ENCODE peak calls at places on chromosomes 5 and 9, in seven cellular contexts. L, Y, P, E, D, H and R are unnamed samples.

GRCh38 chr5:125154321-125154811 is 407.9 kb upstream of the ZNF608 start:
- DNase-seq in Y (no peak), D (no peak), L (no peak), H (no peak), E (no peak), P (peak), R (no peak)

GRCh38 chr9:21056931-21057330 is 20.8 kb downstream of the IFNB1 start:
- DNase-seq in Y (no peak), H (no peak), D (peak), P (peak), E (peak), L (no peak), R (no peak)

GRCh38 chr5:111513175-111513520 is 813 bp upstream of the STARD4 start:
- DNase-seq in H (no peak), D (peak), L (no peak), P (no peak), Y (no peak), E (no peak), R (no peak)

GRCh38 chr5:131281133-131281867 is 17.4 kb downstream of the CDC42SE2 start:
- DNase-seq in P (no peak), Y (no peak), D (no peak), E (no peak), H (no peak), L (peak), R (no peak)

GRCh38 chr9:82170871-82171270 is 182.3 kb downstream of the SPATA31D1 start:
- DNase-seq in H (no peak), L (no peak), D (no peak), Y (no peak), E (no peak), P (peak), R (no peak)

GRCh38 chr5:110815916-110816605 is 77.3 kb downstream of the SLC25A46 start:
- DNase-seq in P (no peak), D (no peak), Y (peak), L (no peak), E (peak), H (no peak), R (no peak)

GRCh38 chr9:106862115-106862945 is 636 bp upstream of the ZNF462 start:
- DNase-seq in Y (peak), P (peak), L (peak), H (peak), D (peak), E (no peak), R (no peak)

GRCh38 chr9:136107155-136107952 is 11.3 kb downstream of the TMEM250 start:
- DNase-seq in L (peak), Y (peak), E (peak), D (no peak), P (no peak), H (no peak), R (no peak)

GRCh38 chr5:27048507-27048906 is 10.1 kb upstream of the CDH9 start:
- DNase-seq in P (no peak), H (no peak), Y (no peak), D (no peak), E (no peak), L (no peak), R (no peak)

GRCh38 chr5:432928-433791 is 9.8 kb upstream of the EXOC3 start:
- DNase-seq in E (no peak), L (no peak), H (no peak), D (no peak), Y (no peak), P (no peak), R (no peak)

GRCh38 chr9:93023521-93023815 is 35.0 kb upstream of the SUSD3 start:
- DNase-seq in H (no peak), E (no peak), L (no peak), Y (no peak), D (no peak), P (no peak), R (no peak)

GRCh38 chr5:65835191-65835590 is 91.2 kb upstream of the ERBIN start:
- DNase-seq in Y (no peak), L (no peak), E (peak), P (no peak), H (no peak), D (no peak), R (no peak)

GRCh38 chr5:76547242-76547890 is 75.8 kb downstream of the F2RL2 start:
- DNase-seq in H (no peak), L (peak), E (no peak), Y (peak), P (no peak), D (no peak), R (no peak)

GRCh38 chr5:119274767-119275130 is 81.1 kb upstream of the TNFAIP8 start:
- DNase-seq in Y (peak), H (no peak), P (peak), D (no peak), L (no peak), E (no peak), R (no peak)

GRCh38 chr9:365451-365850 is 150.8 kb downstream of the DOCK8 start:
- DNase-seq in L (no peak), Y (no peak), E (no peak), P (no peak), H (no peak), D (no peak), R (no peak)

GRCh38 chr9:125747765-125748510 is 765 bp downstream of the PBX3 start:
- DNase-seq in P (peak), H (peak), Y (peak), L (peak), D (peak), E (no peak), R (no peak)

GRCh38 chr5:45484781-45485180 is 211.4 kb downstream of the HCN1 start:
- DNase-seq in P (no peak), L (no peak), H (no peak), D (peak), E (no peak), Y (no peak), R (no peak)

GRCh38 chr9:6897831-6898230 is 140.1 kb downstream of the KDM4C start:
- DNase-seq in D (no peak), E (no peak), P (no peak), L (no peak), Y (no peak), H (no peak), R (no peak)

GRCh38 chr5:148091991-148092964 is 28.5 kb downstream of the SPINK5 start:
- DNase-seq in E (no peak), H (no peak), P (peak), D (no peak), Y (no peak), L (no peak), R (no peak)

GRCh38 chr5:131160134-131160533 is 4.9 kb downstream of the HINT1 start:
- DNase-seq in E (no peak), H (no peak), Y (no peak), P (no peak), D (no peak), L (no peak), R (no peak)

GRCh38 chr5:148740966-148741742 is 85.3 kb upstream of the ADRB2 start:
- DNase-seq in E (peak), L (peak), H (peak), Y (peak), P (peak), D (peak), R (peak)